ENCODE peak calls at places on chromosome 3, in nine cellular contexts. One of them, this sample, is unnamed.

GRCh38 chr3:39668420-39668819 is 141.0 kb upstream of the MYRIP start:
- DNase-seq in SK-N-MC: peak
- DNase-seq in choroid plexus epithelial cell: peak
- DNase-seq in adipocyte: peak
- DNase-seq in breast epithelium: no peak
- DNase-seq in CD8-positive, alpha-beta T cell: no peak
- DNase-seq in dorsolateral prefrontal cortex: no peak
- DNase-seq in psoas muscle: no peak
- DNase-seq in mucosa of descending colon: no peak
- DNase-seq in this sample: no peak

GRCh38 chr3:169509780-169510179 is 153.7 kb downstream of the MECOM start:
- DNase-seq in SK-N-MC: no peak
- DNase-seq in choroid plexus epithelial cell: no peak
- DNase-seq in adipocyte: no peak
- DNase-seq in breast epithelium: no peak
- DNase-seq in CD8-positive, alpha-beta T cell: no peak
- DNase-seq in dorsolateral prefrontal cortex: no peak
- DNase-seq in psoas muscle: no peak
- DNase-seq in mucosa of descending colon: no peak
- DNase-seq in this sample: no peak

GRCh38 chr3:193744822-193745684 is 152.0 kb downstream of the OPA1 start:
- DNase-seq in SK-N-MC: peak
- DNase-seq in choroid plexus epithelial cell: peak
- DNase-seq in adipocyte: no peak
- DNase-seq in breast epithelium: no peak
- DNase-seq in CD8-positive, alpha-beta T cell: no peak
- DNase-seq in dorsolateral prefrontal cortex: no peak
- DNase-seq in psoas muscle: no peak
- DNase-seq in mucosa of descending colon: no peak
- DNase-seq in this sample: no peak

GRCh38 chr3:59704292-59704691 is 654.5 kb upstream of the CFAP20DC start:
- DNase-seq in SK-N-MC: no peak
- DNase-seq in choroid plexus epithelial cell: no peak
- DNase-seq in adipocyte: no peak
- DNase-seq in breast epithelium: no peak
- DNase-seq in CD8-positive, alpha-beta T cell: no peak
- DNase-seq in dorsolateral prefrontal cortex: no peak
- DNase-seq in psoas muscle: no peak
- DNase-seq in mucosa of descending colon: no peak
- DNase-seq in this sample: no peak

GRCh38 chr3:33732394-33732793 is 14.3 kb upstream of the CLASP2 start:
- DNase-seq in SK-N-MC: no peak
- DNase-seq in choroid plexus epithelial cell: no peak
- DNase-seq in adipocyte: no peak
- DNase-seq in breast epithelium: no peak
- DNase-seq in CD8-positive, alpha-beta T cell: no peak
- DNase-seq in dorsolateral prefrontal cortex: no peak
- DNase-seq in psoas muscle: no peak
- DNase-seq in mucosa of descending colon: no peak
- DNase-seq in this sample: no peak

GRCh38 chr3:81043660-81044199 is 717.7 kb downstream of the GBE1 start:
- DNase-seq in SK-N-MC: no peak
- DNase-seq in choroid plexus epithelial cell: no peak
- DNase-seq in adipocyte: no peak
- DNase-seq in breast epithelium: no peak
- DNase-seq in CD8-positive, alpha-beta T cell: no peak
- DNase-seq in dorsolateral prefrontal cortex: no peak
- DNase-seq in psoas muscle: no peak
- DNase-seq in mucosa of descending colon: no peak
- DNase-seq in this sample: no peak

GRCh38 chr3:65875395-65876027 is 163.2 kb downstream of the MAGI1 start:
- DNase-seq in SK-N-MC: no peak
- DNase-seq in choroid plexus epithelial cell: no peak
- DNase-seq in adipocyte: no peak
- DNase-seq in breast epithelium: no peak
- DNase-seq in CD8-positive, alpha-beta T cell: no peak
- DNase-seq in dorsolateral prefrontal cortex: no peak
- DNase-seq in psoas muscle: no peak
- DNase-seq in mucosa of descending colon: no peak
- DNase-seq in this sample: no peak

GRCh38 chr3:108124337-108125150 is 33.7 kb upstream of the CD47 start:
- DNase-seq in SK-N-MC: no peak
- DNase-seq in choroid plexus epithelial cell: no peak
- DNase-seq in adipocyte: no peak
- DNase-seq in breast epithelium: no peak
- DNase-seq in CD8-positive, alpha-beta T cell: peak
- DNase-seq in dorsolateral prefrontal cortex: no peak
- DNase-seq in psoas muscle: no peak
- DNase-seq in mucosa of descending colon: no peak
- DNase-seq in this sample: no peak

GRCh38 chr3:42369304-42369703 is 41.1 kb downstream of the LYZL4 start:
- DNase-seq in SK-N-MC: no peak
- DNase-seq in choroid plexus epithelial cell: peak
- DNase-seq in adipocyte: no peak
- DNase-seq in breast epithelium: peak
- DNase-seq in CD8-positive, alpha-beta T cell: no peak
- DNase-seq in dorsolateral prefrontal cortex: peak
- DNase-seq in psoas muscle: no peak
- DNase-seq in mucosa of descending colon: no peak
- DNase-seq in this sample: peak

GRCh38 chr3:125136515-125136914 is 76.0 kb downstream of the SLC12A8 start:
- DNase-seq in SK-N-MC: no peak
- DNase-seq in choroid plexus epithelial cell: no peak
- DNase-seq in adipocyte: no peak
- DNase-seq in breast epithelium: no peak
- DNase-seq in CD8-positive, alpha-beta T cell: no peak
- DNase-seq in dorsolateral prefrontal cortex: no peak
- DNase-seq in psoas muscle: no peak
- DNase-seq in mucosa of descending colon: no peak
- DNase-seq in this sample: no peak

GRCh38 chr3:169494982-169495381 is 168.5 kb downstream of the MECOM start:
- DNase-seq in SK-N-MC: no peak
- DNase-seq in choroid plexus epithelial cell: no peak
- DNase-seq in adipocyte: no peak
- DNase-seq in breast epithelium: no peak
- DNase-seq in CD8-positive, alpha-beta T cell: no peak
- DNase-seq in dorsolateral prefrontal cortex: no peak
- DNase-seq in psoas muscle: no peak
- DNase-seq in mucosa of descending colon: no peak
- DNase-seq in this sample: no peak

GRCh38 chr3:27993061-27993460 is 248.4 kb upstream of the CMC1 start:
- DNase-seq in SK-N-MC: no peak
- DNase-seq in choroid plexus epithelial cell: no peak
- DNase-seq in adipocyte: no peak
- DNase-seq in breast epithelium: no peak
- DNase-seq in CD8-positive, alpha-beta T cell: no peak
- DNase-seq in dorsolateral prefrontal cortex: no peak
- DNase-seq in psoas muscle: no peak
- DNase-seq in mucosa of descending colon: no peak
- DNase-seq in this sample: no peak

GRCh38 chr3:110576962-110577361 is 494.7 kb upstream of the NECTIN3 start:
- DNase-seq in SK-N-MC: no peak
- DNase-seq in choroid plexus epithelial cell: peak
- DNase-seq in adipocyte: peak
- DNase-seq in breast epithelium: no peak
- DNase-seq in CD8-positive, alpha-beta T cell: no peak
- DNase-seq in dorsolateral prefrontal cortex: no peak
- DNase-seq in psoas muscle: no peak
- DNase-seq in mucosa of descending colon: no peak
- DNase-seq in this sample: no peak

GRCh38 chr3:15872807-15873206 is 75.0 kb upstream of the ANKRD28 start:
- DNase-seq in SK-N-MC: no peak
- DNase-seq in choroid plexus epithelial cell: no peak
- DNase-seq in adipocyte: no peak
- DNase-seq in breast epithelium: no peak
- DNase-seq in CD8-positive, alpha-beta T cell: no peak
- DNase-seq in dorsolateral prefrontal cortex: no peak
- DNase-seq in psoas muscle: no peak
- DNase-seq in mucosa of descending colon: no peak
- DNase-seq in this sample: no peak

GRCh38 chr3:185313693-185314246 is 49.2 kb upstream of the MAP3K13 start:
- DNase-seq in SK-N-MC: no peak
- DNase-seq in choroid plexus epithelial cell: no peak
- DNase-seq in adipocyte: no peak
- DNase-seq in breast epithelium: no peak
- DNase-seq in CD8-positive, alpha-beta T cell: no peak
- DNase-seq in dorsolateral prefrontal cortex: no peak
- DNase-seq in psoas muscle: no peak
- DNase-seq in mucosa of descending colon: no peak
- DNase-seq in this sample: no peak

GRCh38 chr3:141386080-141386594 is 17.8 kb downstream of the ZBTB38 start:
- DNase-seq in SK-N-MC: no peak
- DNase-seq in choroid plexus epithelial cell: peak
- DNase-seq in adipocyte: peak
- DNase-seq in breast epithelium: no peak
- DNase-seq in CD8-positive, alpha-beta T cell: no peak
- DNase-seq in dorsolateral prefrontal cortex: no peak
- DNase-seq in psoas muscle: no peak
- DNase-seq in mucosa of descending colon: no peak
- DNase-seq in this sample: no peak
- H3K4me3 ChIP-seq in SK-N-MC: peak
- H3K4me3 ChIP-seq in choroid plexus epithelial cell: peak
- H3K4me3 ChIP-seq in adipocyte: peak
- H3K4me3 ChIP-seq in breast epithelium: no peak
- H3K4me3 ChIP-seq in CD8-positive, alpha-beta T cell: no peak
- H3K4me3 ChIP-seq in dorsolateral prefrontal cortex: peak
- H3K4me3 ChIP-seq in psoas muscle: peak
- H3K4me3 ChIP-seq in mucosa of descending colon: no peak
- H3K4me3 ChIP-seq in this sample: no peak

DNA sequence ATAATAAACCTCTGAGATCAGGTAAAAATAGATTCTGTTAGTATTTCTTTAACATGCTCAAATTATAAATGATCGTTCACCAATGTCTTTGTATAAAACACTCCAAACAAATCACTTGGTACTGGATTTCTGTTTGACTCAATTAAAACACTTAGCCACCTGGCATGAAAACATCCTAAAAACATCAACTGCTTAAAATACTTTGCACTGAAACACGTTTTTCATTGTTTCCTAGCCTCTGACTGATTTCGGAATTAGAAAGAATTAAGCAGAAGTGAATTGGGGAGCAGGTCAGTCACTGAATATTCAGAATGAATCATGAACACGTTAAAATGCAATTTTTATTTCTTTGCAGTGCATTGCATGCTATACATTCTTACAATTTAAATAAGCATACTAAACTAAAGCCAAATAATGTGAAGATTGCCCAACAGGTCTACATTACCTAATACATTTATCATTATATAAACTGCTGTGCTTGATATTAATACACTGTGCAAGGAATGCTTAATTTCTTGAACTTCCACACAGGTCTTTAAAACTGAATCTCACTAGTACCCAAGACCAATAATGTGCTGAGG is 1.6 kb downstream of the THRB start:
- DNase-seq in SK-N-MC: no peak
- DNase-seq in choroid plexus epithelial cell: no peak
- DNase-seq in adipocyte: no peak
- DNase-seq in breast epithelium: no peak
- DNase-seq in CD8-positive, alpha-beta T cell: no peak
- DNase-seq in dorsolateral prefrontal cortex: no peak
- DNase-seq in psoas muscle: no peak
- DNase-seq in mucosa of descending colon: no peak
- DNase-seq in this sample: no peak
- H3K4me3 ChIP-seq in SK-N-MC: no peak
- H3K4me3 ChIP-seq in choroid plexus epithelial cell: no peak
- H3K4me3 ChIP-seq in adipocyte: peak
- H3K4me3 ChIP-seq in breast epithelium: peak
- H3K4me3 ChIP-seq in CD8-positive, alpha-beta T cell: no peak
- H3K4me3 ChIP-seq in dorsolateral prefrontal cortex: peak
- H3K4me3 ChIP-seq in psoas muscle: peak
- H3K4me3 ChIP-seq in mucosa of descending colon: no peak
- H3K4me3 ChIP-seq in this sample: peak

GRCh38 chr3:151774235-151774634 is 39.7 kb upstream of the AADAC start:
- DNase-seq in SK-N-MC: no peak
- DNase-seq in choroid plexus epithelial cell: no peak
- DNase-seq in adipocyte: no peak
- DNase-seq in breast epithelium: no peak
- DNase-seq in CD8-positive, alpha-beta T cell: no peak
- DNase-seq in dorsolateral prefrontal cortex: no peak
- DNase-seq in psoas muscle: no peak
- DNase-seq in mucosa of descending colon: no peak
- DNase-seq in this sample: no peak

GRCh38 chr3:151776259-151776740 is 37.6 kb upstream of the AADAC start:
- DNase-seq in SK-N-MC: no peak
- DNase-seq in choroid plexus epithelial cell: no peak
- DNase-seq in adipocyte: no peak
- DNase-seq in breast epithelium: no peak
- DNase-seq in CD8-positive, alpha-beta T cell: no peak
- DNase-seq in dorsolateral prefrontal cortex: no peak
- DNase-seq in psoas muscle: no peak
- DNase-seq in mucosa of descending colon: no peak
- DNase-seq in this sample: no peak

GRCh38 chr3:151774910-151775309 is 39.0 kb upstream of the AADAC start:
- DNase-seq in SK-N-MC: no peak
- DNase-seq in choroid plexus epithelial cell: no peak
- DNase-seq in adipocyte: no peak
- DNase-seq in breast epithelium: no peak
- DNase-seq in CD8-positive, alpha-beta T cell: no peak
- DNase-seq in dorsolateral prefrontal cortex: no peak
- DNase-seq in psoas muscle: no peak
- DNase-seq in mucosa of descending colon: no peak
- DNase-seq in this sample: no peak

GRCh38 chr3:151775314-151776258 is 38.3 kb upstream of the AADAC start:
- DNase-seq in SK-N-MC: no peak
- DNase-seq in choroid plexus epithelial cell: no peak
- DNase-seq in adipocyte: no peak
- DNase-seq in breast epithelium: no peak
- DNase-seq in CD8-positive, alpha-beta T cell: no peak
- DNase-seq in dorsolateral prefrontal cortex: no peak
- DNase-seq in psoas muscle: no peak
- DNase-seq in mucosa of descending colon: no peak
- DNase-seq in this sample: no peak

GRCh38 chr3:151777880-151778279 is 36.0 kb upstream of the AADAC start:
- DNase-seq in SK-N-MC: no peak
- DNase-seq in choroid plexus epithelial cell: no peak
- DNase-seq in adipocyte: no peak
- DNase-seq in breast epithelium: no peak
- DNase-seq in CD8-positive, alpha-beta T cell: no peak
- DNase-seq in dorsolateral prefrontal cortex: no peak
- DNase-seq in psoas muscle: no peak
- DNase-seq in mucosa of descending colon: no peak
- DNase-seq in this sample: no peak
- H3K4me3 ChIP-seq in SK-N-MC: no peak
- H3K4me3 ChIP-seq in choroid plexus epithelial cell: no peak
- H3K4me3 ChIP-seq in adipocyte: no peak
- H3K4me3 ChIP-seq in breast epithelium: no peak
- H3K4me3 ChIP-seq in CD8-positive, alpha-beta T cell: no peak
- H3K4me3 ChIP-seq in dorsolateral prefrontal cortex: no peak
- H3K4me3 ChIP-seq in psoas muscle: no peak
- H3K4me3 ChIP-seq in mucosa of descending colon: no peak
- H3K4me3 ChIP-seq in this sample: no peak

DNA sequence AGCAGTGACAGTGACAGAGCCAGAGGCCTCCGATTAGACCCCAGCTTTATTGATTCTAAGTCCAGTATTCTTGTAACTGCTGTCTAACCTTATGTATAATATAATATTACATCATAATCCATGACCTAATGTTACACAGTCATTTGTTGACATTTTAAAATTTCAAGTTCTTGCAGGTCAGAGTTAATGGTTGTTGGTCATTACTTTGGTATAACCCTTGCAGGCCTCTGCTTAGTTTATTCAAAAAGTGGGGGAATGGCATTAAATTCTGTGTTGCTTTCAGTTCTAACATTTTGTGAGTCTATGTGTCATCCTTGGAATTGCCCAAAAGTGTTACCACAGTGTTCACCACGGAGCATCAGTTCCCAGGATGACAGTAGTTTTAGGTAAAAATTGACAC is 174.7 kb upstream of the BCL6 start:
- DNase-seq in SK-N-MC: no peak
- DNase-seq in choroid plexus epithelial cell: peak
- DNase-seq in adipocyte: no peak
- DNase-seq in breast epithelium: no peak
- DNase-seq in CD8-positive, alpha-beta T cell: no peak
- DNase-seq in dorsolateral prefrontal cortex: no peak
- DNase-seq in psoas muscle: no peak
- DNase-seq in mucosa of descending colon: no peak
- DNase-seq in this sample: no peak
- H3K4me3 ChIP-seq in SK-N-MC: no peak
- H3K4me3 ChIP-seq in choroid plexus epithelial cell: no peak
- H3K4me3 ChIP-seq in adipocyte: no peak
- H3K4me3 ChIP-seq in breast epithelium: no peak
- H3K4me3 ChIP-seq in CD8-positive, alpha-beta T cell: peak
- H3K4me3 ChIP-seq in dorsolateral prefrontal cortex: no peak
- H3K4me3 ChIP-seq in psoas muscle: no peak
- H3K4me3 ChIP-seq in mucosa of descending colon: no peak
- H3K4me3 ChIP-seq in this sample: no peak